ENCODE peak calls at places on chromosomes 12 and 14, in eight cellular contexts. T, U, F, W, N, S, Y and B are unnamed samples.

GRCh38 chr12:69929531-69929930 is 104.5 kb downstream of the MYRFL start:
- DNase-seq in U (no peak), T (no peak), W (no peak), Y (no peak), N (peak), F (no peak), S (no peak), B (no peak)

GRCh38 chr14:102510616-102511520 is 1.3 kb upstream of the ANKRD9 start:
- DNase-seq in F (peak), Y (peak), N (peak), W (no peak), S (peak), T (peak), U (peak), B (no peak)

GRCh38 chr12:49331360-49332222 is 5.4 kb downstream of the C1QL4 start:
- DNase-seq in F (peak), Y (peak), U (peak), T (peak), N (peak), S (peak), W (peak), B (peak)

GRCh38 chr14:97380539-97380941 is 583.4 kb downstream of the VRK1 start:
- DNase-seq in N (no peak), T (no peak), Y (no peak), F (no peak), U (no peak), W (no peak), S (no peak), B (no peak)

GRCh38 chr14:81127785-81128184 is 93.0 kb downstream of the GTF2A1 start:
- DNase-seq in F (no peak), S (no peak), T (no peak), N (peak), Y (no peak), U (no peak), W (no peak), B (no peak)

GRCh38 chr14:61733972-61734371 is 28.2 kb upstream of the SNAPC1 start:
- DNase-seq in T (no peak), S (no peak), F (no peak), N (no peak), W (no peak), Y (no peak), U (no peak), B (no peak)

GRCh38 chr12:54419088-54419887 is at the start of gene ITGA5:
- DNase-seq in W (peak), N (peak), Y (peak), U (peak), T (peak), F (no peak), S (peak), B (no peak)

GRCh38 chr12:120429368-120429767 is 8.5 kb upstream of the COX6A1 start:
- DNase-seq in S (no peak), Y (peak), U (no peak), W (no peak), T (no peak), N (no peak), F (no peak), B (no peak)

GRCh38 chr14:28502517-28502916 is 264.1 kb upstream of the FOXG1 start:
- DNase-seq in U (no peak), T (no peak), S (no peak), W (no peak), F (no peak), N (no peak), Y (no peak), B (no peak)

GRCh38 chr14:51547260-51547659 is 104.5 kb upstream of the FRMD6 start:
- DNase-seq in W (peak), T (peak), N (peak), S (peak), U (no peak), F (no peak), Y (no peak), B (no peak)

GRCh38 chr12:109064143-109064542 is 11.8 kb downstream of the USP30 start:
- DNase-seq in S (no peak), T (no peak), W (no peak), U (no peak), N (no peak), F (no peak), Y (no peak), B (no peak)

GRCh38 chr12:51905507-51906438 is 1.5 kb upstream of the ACVRL1 start:
- DNase-seq in S (no peak), N (peak), W (no peak), Y (no peak), U (peak), F (no peak), T (peak), B (no peak)

GRCh38 chr14:92718659-92719058 is 29.8 kb downstream of the LGMN start:
- DNase-seq in Y (no peak), T (no peak), U (no peak), N (no peak), W (no peak), F (no peak), S (no peak), B (no peak)

GRCh38 chr14:104688755-104689619 is at the start of gene INF2:
- DNase-seq in N (peak), S (peak), W (peak), Y (peak), F (peak), U (peak), T (peak), B (peak)

GRCh38 chr12:50057000-50057841 is at the start of gene ASIC1:
- DNase-seq in F (peak), W (peak), Y (peak), S (peak), T (peak), N (peak), U (peak), B (peak)

GRCh38 chr12:112843272-112843671 is 51.7 kb downstream of the RPH3A start:
- DNase-seq in U (no peak), F (no peak), Y (no peak), N (peak), T (no peak), W (no peak), S (no peak), B (no peak)

GRCh38 chr14:65170768-65171251 is 68.5 kb upstream of the MAX start:
- DNase-seq in U (no peak), W (peak), T (peak), N (peak), F (no peak), S (no peak), Y (no peak), B (no peak)

GRCh38 chr12:39626033-39626814 is 6.6 kb upstream of the ABCD2 start:
- DNase-seq in U (no peak), N (no peak), Y (no peak), S (no peak), F (no peak), W (no peak), T (no peak), B (no peak)

GRCh38 chr12:52391618-52392002 is 6.2 kb upstream of the KRT84 start:
- DNase-seq in Y (peak), T (peak), F (no peak), N (peak), W (no peak), U (peak), S (no peak), B (no peak)

GRCh38 chr14:74902941-74903705 is 19.9 kb downstream of the RPS6KL1 start:
- DNase-seq in Y (no peak), S (no peak), N (no peak), F (no peak), W (no peak), U (no peak), T (no peak), B (no peak)

GRCh38 chr12:127485528-127485927 is 781.4 kb upstream of the TMEM132C start:
- DNase-seq in F (no peak), Y (no peak), U (no peak), S (no peak), W (no peak), N (no peak), T (no peak), B (no peak)

GRCh38 chr12:3341594-3341993 is 149.4 kb upstream of the PRMT8 start:
- DNase-seq in Y (no peak), S (no peak), W (no peak), U (no peak), F (no peak), N (no peak), T (peak), B (peak)

GRCh38 chr14:105333613-105334364 is 19.2 kb downstream of the PACS2 start:
- DNase-seq in F (no peak), Y (no peak), N (no peak), U (no peak), W (no peak), S (no peak), T (no peak), B (no peak)

GRCh38 chr14:74555476-74556050 is 56.5 kb downstream of the LTBP2 start:
- DNase-seq in T (no peak), U (no peak), Y (no peak), N (no peak), S (no peak), W (no peak), F (no peak), B (no peak)

GRCh38 chr12:49231881-49232650 is 32.8 kb upstream of the TUBA1C start:
- DNase-seq in S (no peak), F (no peak), U (no peak), Y (no peak), N (peak), T (no peak), W (no peak), B (no peak)

GRCh38 chr12:91226-91625 is 24.7 kb downstream of the IQSEC3 start:
- DNase-seq in N (no peak), W (no peak), Y (no peak), F (no peak), T (no peak), U (no peak), S (no peak), B (no peak)

GRCh38 chr14:37668646-37669045 is 73.2 kb downstream of the TTC6 start:
- DNase-seq in T (no peak), N (peak), F (no peak), Y (no peak), U (no peak), W (no peak), S (no peak), B (no peak)

GRCh38 chr14:36701144-36701543 is 39.5 kb downstream of the PAX9 start:
- DNase-seq in T (no peak), U (no peak), N (no peak), S (no peak), W (no peak), Y (no peak), F (no peak), B (no peak)

GRCh38 chr12:2672863-2673262 is 121.9 kb upstream of the FKBP4 start:
- DNase-seq in S (no peak), N (no peak), W (no peak), F (no peak), Y (no peak), U (no peak), T (no peak), B (no peak)

GRCh38 chr14:92161521-92161920 is 39.8 kb downstream of the CPSF2 start:
- DNase-seq in T (no peak), S (no peak), Y (no peak), N (no peak), W (no peak), F (no peak), U (no peak), B (no peak)

GRCh38 chr12:81610955-81611889 is 147.9 kb downstream of the PPFIA2 start:
- DNase-seq in Y (no peak), N (peak), T (no peak), F (no peak), W (peak), S (no peak), U (no peak), B (no peak)

GRCh38 chr12:7242176-7243101 is 53.0 kb downstream of the PEX5 start:
- DNase-seq in Y (no peak), U (no peak), S (no peak), T (no peak), N (no peak), W (no peak), F (no peak), B (no peak)

GRCh38 chr14:99606359-99606758 is 2.4 kb upstream of the CCDC85C start:
- DNase-seq in W (no peak), F (no peak), Y (no peak), N (no peak), U (no peak), S (no peak), T (no peak), B (no peak)

GRCh38 chr14:99612065-99612736 is 8.2 kb upstream of the CCDC85C start:
- DNase-seq in U (no peak), N (no peak), S (no peak), Y (no peak), F (no peak), W (no peak), T (no peak), B (no peak)

GRCh38 chr14:99611639-99612038 is 7.6 kb upstream of the CCDC85C start:
- DNase-seq in W (no peak), F (no peak), S (no peak), N (no peak), Y (no peak), T (no peak), U (no peak), B (no peak)

GRCh38 chr14:99608591-99608990 is 4.6 kb upstream of the CCDC85C start:
- DNase-seq in U (no peak), Y (no peak), S (no peak), F (no peak), N (no peak), W (no peak), T (no peak), B (no peak)

DNA sequence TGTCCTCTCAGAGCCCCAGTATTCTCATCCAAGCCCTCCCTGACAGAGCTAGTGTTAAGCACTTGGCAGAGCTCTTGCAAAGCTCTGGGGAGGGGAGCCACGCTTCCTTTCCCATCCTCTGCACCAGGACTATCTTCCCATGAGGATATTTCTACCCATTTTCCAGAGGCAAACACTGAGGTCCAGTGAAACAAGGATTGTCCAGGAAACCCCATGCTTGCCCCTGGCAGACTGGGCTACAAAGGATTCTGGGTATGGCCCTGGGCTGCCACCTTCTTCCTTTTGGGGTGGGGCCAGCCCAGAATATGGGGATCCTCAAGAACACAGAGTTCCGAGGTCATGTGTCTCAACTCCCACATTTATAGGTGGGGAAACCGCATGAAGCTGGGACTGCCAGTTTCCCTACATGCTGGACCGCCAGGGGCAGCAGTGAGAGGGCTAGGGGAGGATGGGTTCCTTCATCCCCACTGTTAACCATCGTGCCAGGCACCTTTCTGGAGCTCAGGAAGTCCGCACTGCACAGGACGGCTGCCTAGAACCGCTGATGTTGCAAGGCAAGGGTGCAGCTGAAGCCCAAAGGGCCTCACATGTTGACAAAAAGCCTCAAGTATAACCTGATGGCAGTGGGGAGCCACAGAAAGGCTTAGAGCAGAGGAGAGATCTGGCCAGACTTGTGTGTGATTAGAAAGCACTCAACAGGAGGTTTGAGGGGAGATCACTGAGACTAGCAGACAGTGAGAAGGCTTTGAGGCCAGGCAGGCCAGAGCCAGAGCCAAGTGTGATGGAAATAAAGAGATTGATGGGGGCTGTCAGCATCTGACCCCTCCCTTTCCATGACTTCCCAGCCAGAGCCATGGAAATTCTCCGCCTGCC is 5.5 kb upstream of the CCDC85C start:
- DNase-seq in Y (no peak), T (peak), U (no peak), W (peak), F (no peak), N (no peak), S (no peak), B (no peak)
- TF ChIP-seq CTCF in Y (peak), T (no peak), U (peak), W (peak), F (no peak), N (no peak), S (no peak), B (no peak)

GRCh38 chr14:68084256-68084655 is 264.7 kb downstream of the RAD51B start:
- DNase-seq in F (no peak), W (no peak), N (peak), Y (no peak), T (no peak), U (no peak), S (no peak), B (no peak)
- TF ChIP-seq CTCF in F (no peak), W (peak), N (peak), Y (peak), T (no peak), U (peak), S (no peak), B (no peak)

DNA sequence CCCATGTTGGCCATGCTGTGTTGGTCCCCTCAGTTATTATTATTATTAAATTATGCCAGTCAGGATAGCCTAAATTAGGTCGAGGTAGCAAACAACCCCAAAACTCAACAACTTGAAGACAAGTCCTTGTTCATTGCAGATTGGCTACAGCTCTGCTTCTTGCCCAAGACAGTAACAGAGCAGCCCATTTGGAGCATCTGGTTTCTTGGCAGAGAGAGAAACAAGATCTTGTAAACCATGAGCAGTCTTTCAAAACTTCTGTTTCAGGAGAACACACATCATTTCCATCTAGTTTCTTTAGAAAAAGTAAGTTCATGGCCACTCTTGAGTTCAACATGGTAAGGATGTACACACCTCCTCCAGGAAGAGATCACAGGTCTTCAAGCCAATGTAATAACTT is 52.3 kb downstream of the E2F7 start:
- DNase-seq in F (no peak), U (no peak), W (no peak), N (no peak), T (no peak), Y (no peak), S (no peak), B (no peak)
- TF ChIP-seq CTCF in F (no peak), U (no peak), W (no peak), N (no peak), T (no peak), Y (no peak), S (no peak), B (no peak)

GRCh38 chr12:93009533-93009932 is 80.4 kb upstream of the EEA1 start:
- DNase-seq in W (no peak), F (no peak), U (no peak), T (no peak), Y (no peak), S (no peak), N (no peak), B (no peak)

GRCh38 chr12:93008044-93008778 is 79.1 kb upstream of the EEA1 start:
- DNase-seq in T (no peak), U (no peak), Y (no peak), F (no peak), N (no peak), W (no peak), S (no peak), B (no peak)

GRCh38 chr12:93007539-93007938 is 78.4 kb upstream of the EEA1 start:
- DNase-seq in F (no peak), T (no peak), N (peak), W (no peak), Y (no peak), S (no peak), U (no peak), B (no peak)

GRCh38 chr12:93005928-93006654 is 77.0 kb upstream of the EEA1 start:
- DNase-seq in Y (no peak), T (no peak), W (no peak), S (no peak), U (no peak), F (no peak), N (no peak), B (no peak)

DNA sequence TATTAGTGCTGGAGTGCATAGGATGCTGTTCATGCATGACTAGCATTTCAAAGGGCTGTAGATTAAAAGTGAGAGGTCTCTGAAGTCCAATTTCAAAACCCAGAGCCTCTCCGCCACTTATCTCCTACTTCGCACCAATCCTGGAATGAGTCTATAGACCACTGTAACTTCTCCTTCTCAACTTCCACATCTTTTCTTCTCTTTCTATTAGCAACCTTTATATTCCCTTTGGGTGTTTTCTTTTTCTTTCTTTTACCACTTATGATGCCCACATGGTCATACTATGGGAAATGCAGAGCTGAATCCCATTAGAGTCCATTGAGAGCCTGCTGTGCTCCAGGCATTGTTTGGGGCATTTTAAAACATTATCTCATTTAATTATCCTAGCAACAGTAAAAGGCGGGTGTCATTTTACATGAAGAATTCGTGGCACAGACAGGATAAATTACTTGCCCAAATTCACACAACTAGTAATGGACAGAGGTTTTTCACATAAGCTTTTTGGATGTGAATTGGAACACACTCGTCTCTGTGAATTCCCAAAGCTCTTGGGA is 77.6 kb upstream of the EEA1 start:
- DNase-seq in N (no peak), U (no peak), W (no peak), T (no peak), F (no peak), S (no peak), Y (no peak), B (no peak)
- TF ChIP-seq CTCF in N (no peak), U (no peak), W (no peak), T (no peak), F (no peak), S (no peak), Y (no peak), B (no peak)

DNA sequence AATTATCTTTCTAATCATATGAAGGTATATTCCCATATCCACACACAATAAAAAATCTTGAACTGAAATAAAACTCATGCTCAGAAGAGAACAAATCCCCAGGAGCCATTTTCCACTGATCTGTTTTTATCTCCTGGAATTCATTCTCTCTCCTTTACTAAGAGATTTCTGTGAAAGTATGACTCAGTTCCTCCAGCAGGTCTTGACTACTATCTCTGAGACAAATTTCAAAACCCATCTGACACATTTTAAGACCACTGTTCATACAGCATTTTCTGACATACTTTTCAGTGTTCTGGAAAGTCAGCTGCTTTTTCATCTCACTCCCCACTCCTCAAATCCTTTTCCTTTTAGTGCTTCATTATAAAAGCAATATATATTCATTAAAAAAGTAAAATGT is 334.6 kb upstream of the ATP2B1 start:
- DNase-seq in S (no peak), F (no peak), N (peak), U (no peak), T (no peak), Y (no peak), W (no peak), B (no peak)
- TF ChIP-seq CTCF in S (no peak), F (no peak), N (no peak), U (no peak), T (no peak), Y (no peak), W (no peak), B (no peak)

GRCh38 chr14:67241416-67242362 is at the start of gene PALS1:
- DNase-seq in S (no peak), W (peak), N (peak), Y (no peak), T (no peak), F (peak), U (no peak), B (no peak)
- TF ChIP-seq CTCF in S (no peak), W (no peak), N (no peak), Y (no peak), T (no peak), F (no peak), U (no peak), B (no peak)

GRCh38 chr12:17030338-17030737 is 424.4 kb upstream of the LMO3 start:
- DNase-seq in F (no peak), Y (no peak), U (no peak), W (no peak), S (no peak), N (no peak), T (no peak), B (no peak)

GRCh38 chr12:17028348-17028747 is 422.4 kb upstream of the LMO3 start:
- DNase-seq in S (no peak), Y (no peak), U (no peak), W (no peak), N (no peak), T (no peak), F (no peak), B (no peak)
- TF ChIP-seq CTCF in S (no peak), Y (no peak), U (no peak), W (peak), N (no peak), T (no peak), F (peak), B (no peak)